ENCODE peak calls at places on chromosomes 6 and 20, in four cellular contexts. One of them, this sample, is unnamed.
A peak's percentile ranks its signal among the peaks of the same experiment; 100 is the strongest.

GRCh38 chr20:18058661-18059467 is 1.1 kb upstream of the OVOL2 start:
- DNase-seq in pancreas: peak; percentile 55
- DNase-seq in CD8-positive, alpha-beta T cell: no peak
- DNase-seq in cardiac muscle cell: no peak
- DNase-seq in this sample: no peak

GRCh38 chr6:151763303-151763702 is 44.2 kb upstream of the ESR1 start:
- DNase-seq in CD8-positive, alpha-beta T cell: no peak
- DNase-seq in pancreas: no peak
- DNase-seq in cardiac muscle cell: peak; percentile 57
- DNase-seq in this sample: no peak

GRCh38 chr6:1757133-1757532 is 147.4 kb downstream of the FOXC1 start:
- DNase-seq in cardiac muscle cell: no peak
- DNase-seq in pancreas: no peak
- DNase-seq in CD8-positive, alpha-beta T cell: no peak
- DNase-seq in this sample: no peak

GRCh38 chr6:170117111-170117972 is 173.5 kb downstream of the DLL1 start:
- DNase-seq in cardiac muscle cell: no peak
- DNase-seq in CD8-positive, alpha-beta T cell: peak; percentile 35
- DNase-seq in pancreas: no peak
- DNase-seq in this sample: no peak

GRCh38 chr6:143727035-143727434 is 49.3 kb downstream of the PHACTR2 start:
- DNase-seq in CD8-positive, alpha-beta T cell: no peak
- DNase-seq in pancreas: no peak
- DNase-seq in cardiac muscle cell: no peak
- DNase-seq in this sample: no peak

GRCh38 chr6:123655520-123656306 is 19.0 kb upstream of the TRDN start:
- DNase-seq in pancreas: no peak
- DNase-seq in CD8-positive, alpha-beta T cell: no peak
- DNase-seq in cardiac muscle cell: no peak
- DNase-seq in this sample: no peak

GRCh38 chr6:85346196-85346595 is 103.7 kb upstream of the NT5E start:
- DNase-seq in CD8-positive, alpha-beta T cell: no peak
- DNase-seq in pancreas: no peak
- DNase-seq in cardiac muscle cell: no peak
- DNase-seq in this sample: no peak

GRCh38 chr6:11766589-11767450 is 11.8 kb downstream of the ADTRP start:
- DNase-seq in CD8-positive, alpha-beta T cell: no peak
- DNase-seq in pancreas: peak; percentile 48
- DNase-seq in cardiac muscle cell: peak; percentile 92
- DNase-seq in this sample: no peak

GRCh38 chr6:125245523-125246264 is 56.1 kb downstream of the HDDC2 start:
- DNase-seq in cardiac muscle cell: no peak
- DNase-seq in pancreas: no peak
- DNase-seq in CD8-positive, alpha-beta T cell: no peak
- DNase-seq in this sample: no peak

GRCh38 chr6:12548526-12548925 is 168.0 kb upstream of the PHACTR1 start:
- DNase-seq in pancreas: no peak
- DNase-seq in CD8-positive, alpha-beta T cell: no peak
- DNase-seq in cardiac muscle cell: peak; percentile 95
- DNase-seq in this sample: no peak

GRCh38 chr6:41936073-41936837 is 5.4 kb downstream of the CCND3 start:
- DNase-seq in pancreas: peak; percentile 58
- DNase-seq in cardiac muscle cell: peak; percentile 98
- DNase-seq in CD8-positive, alpha-beta T cell: peak; percentile 79
- DNase-seq in this sample: peak; percentile 23

GRCh38 chr6:129281173-129281796 is 398.3 kb downstream of the LAMA2 start:
- DNase-seq in cardiac muscle cell: no peak
- DNase-seq in pancreas: no peak
- DNase-seq in CD8-positive, alpha-beta T cell: no peak
- DNase-seq in this sample: no peak

GRCh38 chr6:33160728-33161323 is 31.4 kb downstream of the COL11A2 start:
- DNase-seq in cardiac muscle cell: peak; percentile 91
- DNase-seq in pancreas: no peak
- DNase-seq in CD8-positive, alpha-beta T cell: no peak
- DNase-seq in this sample: no peak

GRCh38 chr6:133741375-133741861 is 147.5 kb upstream of the TCF21 start:
- DNase-seq in CD8-positive, alpha-beta T cell: no peak
- DNase-seq in cardiac muscle cell: peak; percentile 52
- DNase-seq in pancreas: no peak
- DNase-seq in this sample: no peak

GRCh38 chr6:14747881-14748520 is 497.9 kb upstream of the JARID2 start:
- DNase-seq in CD8-positive, alpha-beta T cell: no peak
- DNase-seq in cardiac muscle cell: peak; percentile 48
- DNase-seq in pancreas: no peak
- DNase-seq in this sample: no peak

GRCh38 chr6:444653-445275 is 53.2 kb downstream of the IRF4 start:
- DNase-seq in CD8-positive, alpha-beta T cell: peak; percentile 74
- DNase-seq in pancreas: no peak
- DNase-seq in cardiac muscle cell: no peak
- DNase-seq in this sample: no peak

GRCh38 chr6:25788305-25788922 is 33.9 kb downstream of the SLC17A4 start:
- DNase-seq in cardiac muscle cell: peak; percentile 75
- DNase-seq in CD8-positive, alpha-beta T cell: peak; percentile 51
- DNase-seq in pancreas: peak; percentile 51
- DNase-seq in this sample: peak; percentile 10

GRCh38 chr20:51631011-51631950 is 88.8 kb upstream of the NFATC2 start:
- DNase-seq in CD8-positive, alpha-beta T cell: no peak
- DNase-seq in cardiac muscle cell: peak; percentile 99
- DNase-seq in pancreas: no peak
- DNase-seq in this sample: no peak

DNA sequence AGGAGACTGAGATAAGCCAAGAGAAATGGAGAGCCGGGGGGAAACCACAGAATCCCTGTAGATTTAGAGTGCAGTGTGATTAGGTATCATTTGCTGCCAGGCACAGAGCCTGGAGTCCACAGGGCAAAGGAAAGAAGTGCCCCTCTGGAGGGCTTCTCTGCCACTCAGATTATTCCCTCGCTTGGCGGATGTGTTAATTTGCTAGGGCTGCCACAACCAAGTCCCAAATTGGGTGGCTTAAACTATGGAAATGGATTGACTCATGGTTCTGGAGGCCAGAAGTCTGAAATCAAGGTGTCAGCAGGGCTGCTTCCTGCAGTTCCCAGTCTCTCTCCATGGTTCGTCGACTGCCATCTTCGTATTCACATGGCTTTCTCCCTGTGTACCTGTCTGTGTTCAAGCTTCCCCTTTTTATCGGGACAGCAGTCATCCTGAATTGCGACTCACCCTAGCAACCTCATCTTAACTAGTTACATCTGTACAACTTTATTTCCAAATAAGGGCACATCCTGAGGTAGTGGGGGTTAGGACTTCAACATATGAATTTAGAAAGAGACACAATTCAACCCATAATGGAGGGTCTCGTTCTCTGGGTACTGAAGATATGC is 122.2 kb downstream of the ANKRD60 start:
- DNase-seq in CD8-positive, alpha-beta T cell: no peak
- DNase-seq in cardiac muscle cell: no peak
- DNase-seq in pancreas: no peak
- DNase-seq in this sample: no peak
- H3K9me3 ChIP-seq in CD8-positive, alpha-beta T cell: no peaks in the 10 kb centered on the region
- H3K9me3 ChIP-seq in cardiac muscle cell: no peaks in the 10 kb centered on the region
- H3K9me3 ChIP-seq in pancreas: no peaks in the 10 kb centered on the region
- H3K9me3 ChIP-seq in this sample: no peaks in the 10 kb centered on the region

GRCh38 chr6:148657053-148657452 is 89.8 kb upstream of the UST start:
- DNase-seq in cardiac muscle cell: peak; percentile 96
- DNase-seq in pancreas: no peak
- DNase-seq in CD8-positive, alpha-beta T cell: no peak
- DNase-seq in this sample: no peak
- H3K9me3 ChIP-seq in cardiac muscle cell: peaks cover 3% of the 10 kb centered on the region
- H3K9me3 ChIP-seq in pancreas: no peaks in the 10 kb centered on the region
- H3K9me3 ChIP-seq in CD8-positive, alpha-beta T cell: no peaks in the 10 kb centered on the region
- H3K9me3 ChIP-seq in this sample: no peaks in the 10 kb centered on the region

DNA sequence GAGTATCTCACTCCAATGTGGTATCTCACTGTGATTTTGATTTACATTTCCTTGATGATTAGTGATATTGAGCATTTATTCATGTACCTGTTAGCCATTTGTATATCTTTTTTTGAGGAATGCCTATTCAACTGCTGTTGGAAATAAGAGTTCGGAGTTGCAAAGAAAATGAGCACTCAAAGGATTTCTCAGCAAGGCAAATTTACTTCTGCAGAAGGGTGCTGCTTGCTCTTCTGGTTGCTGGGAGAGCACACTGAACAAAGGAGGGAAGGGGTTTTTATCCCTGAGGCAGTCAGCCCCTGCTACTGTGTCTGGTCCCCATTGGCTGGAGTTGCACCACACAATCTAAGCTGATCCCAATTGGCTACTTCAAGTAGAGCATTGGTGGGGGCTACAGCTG is 822.4 kb upstream of the ADGRB3 start:
- DNase-seq in cardiac muscle cell: no peak
- DNase-seq in CD8-positive, alpha-beta T cell: no peak
- DNase-seq in pancreas: no peak
- DNase-seq in this sample: no peak
- H3K9me3 ChIP-seq in cardiac muscle cell: peaks cover 4% of the 10 kb centered on the region
- H3K9me3 ChIP-seq in CD8-positive, alpha-beta T cell: no peaks in the 10 kb centered on the region
- H3K9me3 ChIP-seq in pancreas: no peaks in the 10 kb centered on the region
- H3K9me3 ChIP-seq in this sample: no peaks in the 10 kb centered on the region

DNA sequence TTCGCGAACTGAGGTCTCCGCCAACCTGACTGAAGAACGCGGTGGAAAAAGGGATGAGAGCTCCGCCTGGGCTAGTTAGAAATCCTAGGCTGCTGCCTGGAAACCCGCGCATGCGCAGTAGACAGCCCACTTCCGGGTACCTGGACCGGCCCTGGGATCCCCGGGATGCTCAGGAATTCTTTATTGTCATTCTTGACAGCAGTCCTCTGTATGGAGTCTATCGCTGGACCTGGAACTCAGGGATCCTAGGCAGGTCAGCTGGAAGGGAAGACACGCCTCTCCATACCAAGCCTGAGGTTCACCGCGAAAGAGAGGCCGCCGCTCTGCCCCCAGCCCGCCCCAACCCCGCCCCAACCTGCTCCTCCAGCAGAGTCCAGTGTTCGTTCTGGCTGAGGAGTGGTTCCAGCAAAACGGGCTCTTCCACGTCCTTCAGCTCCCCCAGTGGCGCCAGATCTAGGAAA is 1379.2 kb upstream of the DEFB115 start:
- DNase-seq in CD8-positive, alpha-beta T cell: no peak
- DNase-seq in cardiac muscle cell: peak; percentile 35
- DNase-seq in pancreas: no peak
- DNase-seq in this sample: no peak
- H3K9me3 ChIP-seq in CD8-positive, alpha-beta T cell: no peaks in the 10 kb centered on the region
- H3K9me3 ChIP-seq in cardiac muscle cell: no peaks in the 10 kb centered on the region
- H3K9me3 ChIP-seq in pancreas: no peaks in the 10 kb centered on the region
- H3K9me3 ChIP-seq in this sample: no peaks in the 10 kb centered on the region

GRCh38 chr6:43965628-43966373 is 161.5 kb downstream of the MRPL14 start:
- DNase-seq in pancreas: no peak
- DNase-seq in CD8-positive, alpha-beta T cell: peak; percentile 19
- DNase-seq in cardiac muscle cell: no peak
- DNase-seq in this sample: no peak
- H3K9me3 ChIP-seq in pancreas: no peaks in the 10 kb centered on the region
- H3K9me3 ChIP-seq in CD8-positive, alpha-beta T cell: no peaks in the 10 kb centered on the region
- H3K9me3 ChIP-seq in cardiac muscle cell: no peaks in the 10 kb centered on the region
- H3K9me3 ChIP-seq in this sample: no peaks in the 10 kb centered on the region

DNA sequence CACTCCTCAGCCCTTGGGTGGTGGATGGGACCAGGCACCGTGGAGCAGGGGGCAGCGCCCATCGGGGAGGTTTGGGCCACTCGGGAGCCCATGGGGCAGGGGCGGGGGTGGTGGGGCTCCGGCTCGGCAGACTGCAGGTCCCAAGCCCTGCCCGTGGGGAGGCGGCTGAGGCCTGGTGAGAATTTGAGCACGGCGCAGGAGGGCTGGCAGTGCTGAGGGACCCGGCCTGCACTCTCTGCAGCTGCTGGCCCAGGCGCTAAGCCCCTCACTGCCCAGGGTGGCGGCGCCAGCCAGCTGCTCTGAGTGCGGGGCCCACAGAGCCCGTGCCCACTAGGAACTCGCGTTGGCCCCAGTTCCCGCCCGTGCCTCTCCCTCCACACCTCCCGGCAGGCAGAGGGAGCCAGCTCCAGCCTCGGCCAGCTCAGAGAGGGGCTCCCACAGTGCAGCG is 182.1 kb upstream of the OPRM1 start:
- DNase-seq in cardiac muscle cell: no peak
- DNase-seq in CD8-positive, alpha-beta T cell: no peak
- DNase-seq in pancreas: no peak
- DNase-seq in this sample: no peak
- H3K9me3 ChIP-seq in cardiac muscle cell: no peaks in the 10 kb centered on the region
- H3K9me3 ChIP-seq in CD8-positive, alpha-beta T cell: no peaks in the 10 kb centered on the region
- H3K9me3 ChIP-seq in pancreas: no peaks in the 10 kb centered on the region
- H3K9me3 ChIP-seq in this sample: no peaks in the 10 kb centered on the region

This sample was measured in T-helper 17 cell.